ENCODE peak calls at places on chromosomes 11 and 22, in ten cellular contexts. L is stimulated activated CD4-positive, alpha-beta T cell treated with anti-CD3 and anti-CD28 coated beads, Interleukin-1b, Interleukin-23, amount 100 ng/mL, for 48 hours; R is ovary; C is GM23248; K is cardiac fibroblast; G is GM23338; M is CD4-positive, alpha-beta T cell; T is AG04450; Y is HS-5; V is HuH-7.5. F is an unnamed sample.

GRCh38 chr22:25666308-25666707 is 75.7 kb upstream of the MYO18B start:
- DNase-seq in L (no peak), R (peak; percentile 79), C (no peak), K (no peak), G (peak; percentile 34), M (no peak), T (no peak), Y (no peak), V (no peak), F (no peak)

GRCh38 chr22:22463855-22464540 is 44.5 kb downstream of the ZNF280B start:
- DNase-seq in L (peak; percentile 29), R (no peak), C (peak; percentile 63), K (peak; percentile 80), G (peak; percentile 90), M (peak; percentile 36), T (peak; percentile 34), Y (peak; percentile 20), V (peak; percentile 47), F (peak; percentile 25)

GRCh38 chr11:73622920-73623593 is 23.3 kb upstream of the PLEKHB1 start:
- DNase-seq in L (no peak), R (no peak), C (peak; percentile 12), K (no peak), G (no peak), M (no peak), T (no peak), Y (no peak), V (no peak), F (no peak)

GRCh38 chr11:72309074-72309598 is 65.2 kb upstream of the PHOX2A start:
- DNase-seq in L (no peak), R (no peak), C (no peak), K (no peak), G (no peak), M (no peak), T (no peak), Y (no peak), V (no peak), F (no peak)

GRCh38 chr11:69653406-69653960 is 12.5 kb downstream of the CCND1 start:
- DNase-seq in L (no peak), R (peak; percentile 10), C (no peak), K (peak; percentile 29), G (no peak), M (no peak), T (no peak), Y (no peak), V (no peak), F (no peak)

GRCh38 chr11:69893631-69894030 is 74.4 kb upstream of the FGF3 start:
- DNase-seq in L (no peak), R (no peak), C (no peak), K (no peak), G (no peak), M (no peak), T (no peak), Y (no peak), V (no peak), F (no peak)

GRCh38 chr22:25153961-25154685 is 45.5 kb upstream of the CRYBB3 start:
- DNase-seq in L (no peak), R (no peak), C (peak; percentile 65), K (peak; percentile 66), G (peak; percentile 54), M (no peak), T (no peak), Y (no peak), V (no peak), F (no peak)

GRCh38 chr11:117809236-117810055 is 12.4 kb upstream of the DSCAML1 start:
- DNase-seq in L (peak; percentile 62), R (peak; percentile 71), C (peak; percentile 75), K (peak; percentile 57), G (peak; percentile 83), M (peak; percentile 36), T (no peak), Y (no peak), V (peak; percentile 78), F (peak; percentile 49)

GRCh38 chr22:43260346-43260745 is 73.4 kb upstream of the TTLL12 start:
- DNase-seq in L (no peak), R (no peak), C (no peak), K (no peak), G (peak; percentile 42), M (no peak), T (no peak), Y (no peak), V (no peak), F (no peak)

GRCh38 chr22:23763579-23764331 is 965 bp downstream of the C22orf15 start:
- DNase-seq in L (peak; percentile 52), R (no peak), C (no peak), K (no peak), G (peak; percentile 69), M (peak; percentile 32), T (no peak), Y (no peak), V (no peak), F (peak; percentile 21)

GRCh38 chr11:69640995-69641581 is at the start of gene CCND1:
- DNase-seq in L (peak; percentile 44), R (no peak), C (peak; percentile 96), K (peak; percentile 95), G (peak; percentile 93), M (no peak), T (peak; percentile 86), Y (no peak), V (peak; percentile 99), F (peak; percentile 20)

GRCh38 chr11:128645968-128646367 is 47.9 kb upstream of the FLI1 start:
- DNase-seq in L (no peak), R (no peak), C (no peak), K (no peak), G (no peak), M (no peak), T (no peak), Y (no peak), V (no peak), F (no peak)

GRCh38 chr11:7332451-7332850 is 80.7 kb downstream of the SYT9 start:
- DNase-seq in L (no peak), R (no peak), C (no peak), K (no peak), G (no peak), M (no peak), T (no peak), Y (no peak), V (no peak), F (no peak)

GRCh38 chr22:41485033-41485432 is 16.1 kb downstream of the ACO2 start:
- DNase-seq in L (no peak), R (no peak), C (no peak), K (no peak), G (no peak), M (no peak), T (no peak), Y (no peak), V (no peak), F (no peak)

GRCh38 chr22:39290724-39291161 is 28.7 kb downstream of the RPL3 start:
- DNase-seq in L (no peak), R (peak; percentile 90), C (peak; percentile 20), K (peak; percentile 82), G (no peak), M (no peak), T (no peak), Y (no peak), V (peak; percentile 81), F (no peak)

GRCh38 chr22:19710020-19710768 is 4.1 kb upstream of the SEPTIN5 start:
- DNase-seq in L (no peak), R (peak; percentile 23), C (no peak), K (no peak), G (no peak), M (no peak), T (no peak), Y (no peak), V (no peak), F (no peak)